ENCODE peak calls at places on chromosome 6, in six cellular contexts. One of them, this sample, is unnamed.
A peak's percentile ranks its signal among the peaks of the same experiment; 100 is the strongest.

GRCh38 chr6:135851442-135852271 is at the start of gene PDE7B:
- DNase-seq in transverse colon: peak; percentile 74
- DNase-seq in ovary: peak; percentile 72
- DNase-seq in A549: peak; percentile 91
- DNase-seq in K562: no peak
- DNase-seq in SK-N-SH: peak; percentile 79
- DNase-seq in this sample: peak; percentile 90

GRCh38 chr6:159805418-159806020 is 5.4 kb downstream of the PNLDC1 start:
- DNase-seq in K562: no peak
- DNase-seq in ovary: no peak
- DNase-seq in SK-N-SH: no peak
- DNase-seq in A549: no peak
- DNase-seq in transverse colon: no peak
- DNase-seq in this sample: no peak

GRCh38 chr6:7939186-7939863 is 28.7 kb upstream of the TXNDC5 start:
- DNase-seq in A549: no peak
- DNase-seq in K562: no peak
- DNase-seq in ovary: no peak
- DNase-seq in transverse colon: no peak
- DNase-seq in SK-N-SH: no peak
- DNase-seq in this sample: no peak

GRCh38 chr6:8177721-8178120 is 75.4 kb upstream of the EEF1E1 start:
- DNase-seq in ovary: no peak
- DNase-seq in SK-N-SH: no peak
- DNase-seq in A549: no peak
- DNase-seq in K562: no peak
- DNase-seq in transverse colon: no peak
- DNase-seq in this sample: no peak

GRCh38 chr6:13877116-13877515 is 47.6 kb upstream of the RNF182 start:
- DNase-seq in K562: no peak
- DNase-seq in SK-N-SH: no peak
- DNase-seq in transverse colon: no peak
- DNase-seq in A549: no peak
- DNase-seq in ovary: no peak
- DNase-seq in this sample: no peak

GRCh38 chr6:7652957-7653356 is 63.0 kb downstream of the SNRNP48 start:
- DNase-seq in K562: no peak
- DNase-seq in SK-N-SH: no peak
- DNase-seq in A549: no peak
- DNase-seq in ovary: no peak
- DNase-seq in transverse colon: no peak
- DNase-seq in this sample: no peak

GRCh38 chr6:137087902-137088301 is 43.1 kb upstream of the IL20RA start:
- DNase-seq in transverse colon: no peak
- DNase-seq in K562: no peak
- DNase-seq in A549: no peak
- DNase-seq in SK-N-SH: no peak
- DNase-seq in ovary: no peak
- DNase-seq in this sample: no peak

GRCh38 chr6:142855877-142856606 is 88.9 kb downstream of the HIVEP2 start:
- DNase-seq in A549: no peak
- DNase-seq in K562: no peak
- DNase-seq in ovary: no peak
- DNase-seq in transverse colon: no peak
- DNase-seq in SK-N-SH: no peak
- DNase-seq in this sample: no peak

GRCh38 chr6:46648869-46649488 is 3.6 kb downstream of the CYP39A1 start:
- DNase-seq in transverse colon: no peak
- DNase-seq in A549: peak; percentile 41
- DNase-seq in ovary: no peak
- DNase-seq in K562: no peak
- DNase-seq in SK-N-SH: no peak
- DNase-seq in this sample: no peak

GRCh38 chr6:134026597-134026996 is 25.8 kb downstream of the SLC2A12 start:
- DNase-seq in SK-N-SH: no peak
- DNase-seq in ovary: no peak
- DNase-seq in transverse colon: no peak
- DNase-seq in A549: no peak
- DNase-seq in K562: no peak
- DNase-seq in this sample: no peak

GRCh38 chr6:26311012-26311384 is 54.0 kb upstream of the BTN3A2 start:
- DNase-seq in transverse colon: no peak
- DNase-seq in SK-N-SH: no peak
- DNase-seq in K562: no peak
- DNase-seq in ovary: no peak
- DNase-seq in A549: peak; percentile 69
- DNase-seq in this sample: no peak

GRCh38 chr6:299050-299980 is 7.0 kb downstream of the DUSP22 start:
- DNase-seq in ovary: no peak
- DNase-seq in A549: no peak
- DNase-seq in transverse colon: no peak
- DNase-seq in K562: no peak
- DNase-seq in SK-N-SH: no peak
- DNase-seq in this sample: no peak

GRCh38 chr6:125377621-125378020 is 75.9 kb upstream of the HDDC2 start:
- DNase-seq in A549: no peak
- DNase-seq in transverse colon: no peak
- DNase-seq in K562: no peak
- DNase-seq in SK-N-SH: peak; percentile 33
- DNase-seq in ovary: no peak
- DNase-seq in this sample: no peak

GRCh38 chr6:141326426-141326825 is 806.3 kb upstream of the GJE1 start:
- DNase-seq in transverse colon: no peak
- DNase-seq in ovary: no peak
- DNase-seq in K562: no peak
- DNase-seq in SK-N-SH: no peak
- DNase-seq in A549: peak; percentile 94
- DNase-seq in this sample: no peak

GRCh38 chr6:29943053-29943966 is 978 bp downstream of the HLA-A start:
- DNase-seq in A549: no peak
- DNase-seq in transverse colon: peak; percentile 49
- DNase-seq in SK-N-SH: peak; percentile 50
- DNase-seq in ovary: no peak
- DNase-seq in K562: no peak
- DNase-seq in this sample: peak; percentile 77

DNA sequence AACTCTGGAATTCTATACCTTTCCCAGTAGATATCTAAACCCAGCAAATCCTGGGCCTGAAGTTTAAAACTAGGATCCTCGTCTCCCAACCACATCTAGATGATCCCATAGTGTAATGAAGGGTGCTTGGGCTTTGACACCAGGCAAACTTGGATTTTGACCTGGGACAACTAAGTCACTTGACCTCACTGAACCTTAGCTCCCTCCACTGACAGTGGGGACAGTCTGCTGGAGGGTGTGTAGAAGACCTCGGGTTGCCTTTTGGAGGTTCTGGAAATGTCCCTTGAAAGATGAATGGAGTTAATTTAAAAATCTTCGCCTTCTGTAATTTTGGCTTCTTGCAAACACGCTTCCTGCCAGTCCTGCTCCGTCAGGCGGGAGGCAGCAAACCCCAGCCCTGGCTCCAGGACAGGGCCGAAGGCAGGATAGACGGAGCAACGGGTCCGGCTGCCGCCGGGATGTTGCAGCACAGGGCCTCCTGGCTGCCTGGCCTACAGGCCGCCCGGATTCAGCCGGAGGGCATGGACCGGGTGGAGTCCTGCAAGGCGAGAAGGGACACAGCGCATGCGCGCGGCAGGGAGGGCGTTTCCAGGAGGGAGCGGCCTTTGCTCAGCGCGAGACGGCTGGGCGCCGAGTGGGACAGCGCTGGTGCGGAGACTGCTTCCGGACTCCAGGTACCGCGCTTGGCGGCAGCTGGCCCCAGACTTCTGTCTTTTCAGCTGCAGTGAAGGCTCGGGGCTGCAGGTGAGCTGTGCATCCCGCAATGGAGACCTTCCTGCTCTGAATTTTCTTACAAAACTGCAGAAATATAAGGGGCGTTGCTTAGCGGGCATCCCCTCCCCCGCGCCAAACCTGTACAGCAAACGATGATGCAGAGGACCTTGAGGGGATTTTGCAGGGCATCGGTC is at the start of gene TMEM14A:
- DNase-seq in K562: peak; percentile 94
- DNase-seq in ovary: peak; percentile 94
- DNase-seq in A549: peak; percentile 90
- DNase-seq in transverse colon: peak; percentile 98
- DNase-seq in SK-N-SH: peak; percentile 96
- DNase-seq in this sample: peak; percentile 97
- TF ChIP-seq EP300 in K562: no peak
- TF ChIP-seq EP300 in ovary: no peak
- TF ChIP-seq EP300 in A549: no peak
- TF ChIP-seq EP300 in transverse colon: no peak
- TF ChIP-seq EP300 in SK-N-SH: no peak
- TF ChIP-seq EP300 in this sample: no peak

GRCh38 chr6:80425089-80425823 is 318.8 kb downstream of the BCKDHB start:
- DNase-seq in transverse colon: no peak
- DNase-seq in SK-N-SH: no peak
- DNase-seq in A549: no peak
- DNase-seq in ovary: no peak
- DNase-seq in K562: no peak
- DNase-seq in this sample: no peak
- TF ChIP-seq CTCF in transverse colon: no peak
- TF ChIP-seq CTCF in SK-N-SH: no peak
- TF ChIP-seq CTCF in A549: no peak
- TF ChIP-seq CTCF in ovary: no peak
- TF ChIP-seq CTCF in K562: no peak
- TF ChIP-seq CTCF in this sample: no peak

GRCh38 chr6:122392564-122393338 is 6.7 kb upstream of the HSF2 start:
- DNase-seq in ovary: no peak
- DNase-seq in A549: no peak
- DNase-seq in transverse colon: no peak
- DNase-seq in K562: no peak
- DNase-seq in SK-N-SH: no peak
- DNase-seq in this sample: no peak

GRCh38 chr6:122385857-122386256 is 13.6 kb upstream of the HSF2 start:
- DNase-seq in A549: no peak
- DNase-seq in transverse colon: no peak
- DNase-seq in K562: no peak
- DNase-seq in ovary: no peak
- DNase-seq in SK-N-SH: no peak
- DNase-seq in this sample: no peak

GRCh38 chr6:122388945-122389344 is 10.5 kb upstream of the HSF2 start:
- DNase-seq in transverse colon: no peak
- DNase-seq in SK-N-SH: no peak
- DNase-seq in ovary: no peak
- DNase-seq in K562: no peak
- DNase-seq in A549: no peak
- DNase-seq in this sample: no peak

GRCh38 chr6:122393339-122393896 is 6.0 kb upstream of the HSF2 start:
- DNase-seq in transverse colon: no peak
- DNase-seq in A549: no peak
- DNase-seq in ovary: no peak
- DNase-seq in SK-N-SH: no peak
- DNase-seq in K562: no peak
- DNase-seq in this sample: no peak

GRCh38 chr6:122389704-122390103 is 9.7 kb upstream of the HSF2 start:
- DNase-seq in A549: no peak
- DNase-seq in transverse colon: no peak
- DNase-seq in SK-N-SH: no peak
- DNase-seq in ovary: no peak
- DNase-seq in K562: no peak
- DNase-seq in this sample: no peak
- TF ChIP-seq EP300 in A549: no peak
- TF ChIP-seq EP300 in transverse colon: no peak
- TF ChIP-seq EP300 in SK-N-SH: no peak
- TF ChIP-seq EP300 in ovary: no peak
- TF ChIP-seq EP300 in K562: no peak
- TF ChIP-seq EP300 in this sample: no peak

GRCh38 chr6:120077489-120077888 is 727.9 kb upstream of the MAN1A1 start:
- DNase-seq in ovary: no peak
- DNase-seq in A549: peak; percentile 9
- DNase-seq in transverse colon: no peak
- DNase-seq in SK-N-SH: no peak
- DNase-seq in K562: no peak
- DNase-seq in this sample: no peak
- TF ChIP-seq CTCF in ovary: no peak
- TF ChIP-seq CTCF in A549: no peak
- TF ChIP-seq CTCF in transverse colon: no peak
- TF ChIP-seq CTCF in SK-N-SH: peak; percentile 16
- TF ChIP-seq CTCF in K562: no peak
- TF ChIP-seq CTCF in this sample: no peak